ENCODE peak calls at places on chromosomes 2 and 18, in five cellular contexts. L is ovary; V is colonic mucosa; S is CD4-positive, alpha-beta memory T cell; X is A549. C is an unnamed sample.

GRCh38 chr2:197705912-197706838 is 1.0 kb downstream of the MARS2 start:
- DNase-seq in L (peak; percentile 49), V (peak; percentile 43), S (peak; percentile 5), X (no peak), C (no peak)

GRCh38 chr2:67633212-67633856 is 236.2 kb downstream of the ETAA1 start:
- DNase-seq in L (no peak), V (no peak), S (no peak), X (no peak), C (no peak)

GRCh38 chr2:65130440-65131175 is 702 bp upstream of the RAB1A start:
- DNase-seq in L (no peak), V (no peak), S (no peak), X (no peak), C (no peak)

GRCh38 chr2:223860809-223861738 is 23.7 kb upstream of the AP1S3 start:
- DNase-seq in L (no peak), V (peak; percentile 78), S (no peak), X (peak; percentile 95), C (peak; percentile 83)

GRCh38 chr2:182015334-182016109 is 29.9 kb downstream of the PPP1R1C start:
- DNase-seq in L (no peak), V (no peak), S (no peak), X (no peak), C (peak; percentile 51)

GRCh38 chr2:241049739-241050623 is 51.6 kb downstream of the SNED1 start:
- DNase-seq in L (peak; percentile 36), V (peak; percentile 13), S (no peak), X (no peak), C (no peak)

GRCh38 chr2:172484253-172484652 is 56.9 kb downstream of the ITGA6 start:
- DNase-seq in L (no peak), V (no peak), S (peak; percentile 32), X (peak; percentile 24), C (no peak)

GRCh38 chr2:126783341-126783740 is 115.3 kb upstream of the TEX51 start:
- DNase-seq in L (no peak), V (no peak), S (no peak), X (no peak), C (no peak)

GRCh38 chr2:127361929-127362328 is 25.8 kb downstream of the MAP3K2 start:
- DNase-seq in L (no peak), V (no peak), S (no peak), X (no peak), C (no peak)

GRCh38 chr2:237448626-237449025 is 34.7 kb upstream of the COL6A3 start:
- DNase-seq in L (no peak), V (no peak), S (no peak), X (no peak), C (no peak)

GRCh38 chr2:164606557-164606956 is 14.7 kb downstream of the GRB14 start:
- DNase-seq in L (no peak), V (no peak), S (no peak), X (no peak), C (peak; percentile 41)

GRCh38 chr18:2169656-2170055 is 401.6 kb downstream of the METTL4 start:
- DNase-seq in L (no peak), V (no peak), S (no peak), X (no peak), C (peak; percentile 4)

GRCh38 chr18:47987456-47987735 is 56.9 kb upstream of the SMAD2 start:
- DNase-seq in L (no peak), V (no peak), S (no peak), X (no peak), C (no peak)

GRCh38 chr2:10762651-10763460 is 41.4 kb downstream of the ATP6V1C2 start:
- DNase-seq in L (no peak), V (no peak), S (no peak), X (no peak), C (no peak)

DNA sequence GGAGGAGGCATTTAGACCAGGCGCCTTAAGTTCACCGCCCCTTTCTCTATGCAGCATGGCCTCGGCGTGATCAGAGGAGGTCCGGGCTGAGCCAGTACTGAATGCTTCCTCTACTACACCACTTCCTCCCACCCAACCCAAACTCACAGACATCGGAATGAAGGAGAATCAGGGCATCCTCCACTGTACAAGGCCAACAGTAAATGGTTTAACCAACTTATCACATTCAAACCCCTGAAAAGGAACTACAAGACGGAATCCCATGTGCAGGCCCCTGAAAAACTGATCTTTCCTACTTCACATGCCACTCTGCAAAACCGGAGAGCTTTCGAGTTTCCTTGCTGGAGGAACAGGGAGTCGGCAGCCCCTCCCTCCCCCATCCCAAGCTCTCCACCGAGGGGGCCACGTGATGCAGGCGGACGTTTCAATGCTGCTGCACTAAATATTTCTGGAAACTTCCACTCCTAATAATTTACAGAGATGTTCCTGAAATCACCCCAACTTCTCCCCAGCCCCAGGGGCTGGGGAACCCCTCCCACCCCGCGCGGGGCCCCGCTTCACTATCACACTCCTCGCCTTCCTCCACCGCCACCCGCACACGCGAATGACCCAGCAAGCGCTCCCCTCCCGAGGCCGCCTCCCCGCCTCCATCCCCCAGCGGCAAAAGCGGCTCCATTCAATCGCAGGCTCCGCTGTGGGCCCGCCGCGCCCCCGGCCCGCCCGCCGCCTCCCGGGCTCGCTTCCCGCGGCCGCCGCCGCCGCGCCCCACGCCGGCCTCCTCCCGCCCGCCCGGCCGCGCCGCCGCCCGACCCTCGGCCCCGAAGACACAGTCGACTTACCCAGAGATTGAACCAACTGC is 1.2 kb downstream of the XPO1 start:
- DNase-seq in L (peak; percentile 73), V (peak; percentile 91), S (peak; percentile 84), X (peak; percentile 95), C (peak; percentile 70)
- H3K4me3 ChIP-seq in L (peak overlapping the region; percentile 82), V (peak overlapping the region; percentile 46), S (peak overlapping the region; percentile 78), X (peak overlapping the region; percentile 83), C (peak overlapping the region; percentile 98)

DNA sequence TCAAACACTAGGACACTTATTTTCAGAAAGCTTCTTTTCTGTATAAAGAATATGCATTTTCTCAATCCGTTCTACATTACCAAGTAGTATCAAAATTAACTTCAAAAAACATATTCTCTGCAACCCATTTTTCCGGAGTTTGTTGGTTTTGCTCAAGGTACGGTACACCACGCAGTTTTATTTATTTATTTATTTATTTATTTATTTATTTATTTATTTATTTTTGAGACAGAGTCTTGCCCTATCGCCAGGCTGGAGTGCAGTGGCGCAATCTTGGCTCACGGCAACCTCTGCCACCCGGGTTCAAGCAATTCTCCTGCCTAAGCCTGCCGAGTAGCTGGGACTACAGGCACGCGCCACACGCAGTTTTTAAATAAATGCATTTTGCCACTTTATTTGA is 900.3 kb downstream of the CBLN2 start:
- DNase-seq in L (no peak), V (no peak), S (no peak), X (no peak), C (no peak)
- H3K9me3 ChIP-seq in L (no peaks in the 10 kb centered on the region), V (no peaks in the 10 kb centered on the region), S (peaks cover under 1% of the 10 kb centered on the region), X (no peaks in the 10 kb centered on the region), C (no peaks in the 10 kb centered on the region)

GRCh38 chr18:35267809-35268208 is 22.2 kb downstream of the ZSCAN30 start:
- DNase-seq in L (peak; percentile 53), V (peak; percentile 40), S (no peak), X (no peak), C (no peak)
- H3K4me3 ChIP-seq in L (peak overlapping the region; percentile 63), V (peak overlapping the region; percentile 56), S (peak overlapping the region; percentile 24), X (no peak overlapping the region), C (no peak overlapping the region)

DNA sequence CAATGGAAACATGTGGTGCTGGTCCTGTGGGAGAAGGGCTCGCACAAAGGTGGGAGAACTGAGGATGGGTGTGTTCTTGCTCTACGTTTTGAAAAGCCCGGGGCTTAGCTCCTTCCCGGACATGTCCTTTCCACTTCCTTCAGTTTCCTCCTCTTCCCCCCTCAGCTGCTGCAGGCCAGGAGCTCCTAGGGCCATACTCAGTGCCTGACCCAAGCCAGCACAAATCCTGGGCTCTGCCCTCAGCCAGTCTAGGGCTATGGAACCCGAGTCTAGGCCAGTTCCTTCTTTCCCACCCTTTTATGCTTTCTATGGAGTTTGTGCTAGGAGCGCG is 1.4 kb upstream of the SIX2 start:
- DNase-seq in L (no peak), V (no peak), S (no peak), X (no peak), C (no peak)
- H3K9me3 ChIP-seq in L (no peaks in the 10 kb centered on the region), V (no peaks in the 10 kb centered on the region), S (no peaks in the 10 kb centered on the region), X (no peaks in the 10 kb centered on the region), C (no peaks in the 10 kb centered on the region)

C was measured in MG63.